ENCODE peak calls at places on chromosomes 16 and 17, in ten cellular contexts. D is stimulated activated CD8-positive, alpha-beta memory T cell treated with anti-CD3 and anti-CD28 coated beads, Interleukin-15, amount 100 ng/mL, for 48 hours; W is AG08395; Q is LoVo; H is ELR; N is fibroblast of lung; Z is activated B cell treated with CpG ODN at 0.5 μM for 24 hours; K is Caco-2; L is sigmoid colon; E is Kasumi-1. Y is an unnamed sample.
A peak's percentile ranks its signal among the peaks of the same experiment; 100 is the strongest.

GRCh38 chr17:82983510-82984248 is 95.7 kb upstream of the METRNL start:
- DNase-seq in D (no peak), Z (no peak), H (no peak), K (no peak), W (no peak), L (no peak), E (no peak), N (no peak), Q (no peak), Y (no peak)

GRCh38 chr17:16040710-16041251 is 41.2 kb downstream of the TTC19 start:
- DNase-seq in Q (no peak), D (no peak), H (peak; percentile 26), W (peak; percentile 80), E (no peak), N (peak; percentile 96), Z (no peak), K (no peak), L (no peak), Y (no peak)

GRCh38 chr17:41393294-41393693 is 4.1 kb downstream of the KRT31 start:
- DNase-seq in N (peak; percentile 42), K (no peak), Q (no peak), Z (no peak), E (no peak), L (no peak), W (no peak), D (no peak), H (no peak), Y (no peak)

GRCh38 chr16:17329412-17329811 is 141.3 kb downstream of the XYLT1 start:
- DNase-seq in Q (no peak), H (no peak), K (no peak), D (no peak), L (no peak), W (no peak), E (no peak), N (no peak), Z (no peak), Y (no peak)

GRCh38 chr17:63699638-63700527 is at the start of gene LIMD2:
- DNase-seq in N (peak; percentile 37), K (peak; percentile 56), Q (peak; percentile 20), D (peak; percentile 72), W (peak; percentile 50), Z (peak; percentile 80), H (peak; percentile 51), E (peak; percentile 84), L (peak; percentile 76), Y (peak; percentile 26)

GRCh38 chr17:78449983-78450382 is 71.5 kb downstream of the PGS1 start:
- DNase-seq in N (no peak), Q (no peak), H (no peak), E (no peak), W (no peak), D (no peak), K (no peak), L (no peak), Z (no peak), Y (no peak)

GRCh38 chr17:38674749-38675615 is at the start of gene EPOP:
- DNase-seq in H (peak; percentile 82), Z (peak; percentile 79), L (peak; percentile 91), W (peak; percentile 94), D (peak; percentile 91), Q (peak; percentile 90), E (peak; percentile 71), N (peak; percentile 79), K (peak; percentile 96), Y (peak; percentile 90)

GRCh38 chr16:57061084-57061905 is 31.1 kb upstream of the CPNE2 start:
- DNase-seq in K (no peak), E (peak; percentile 71), L (peak; percentile 92), D (no peak), Q (no peak), W (peak; percentile 82), N (peak; percentile 34), Z (no peak), H (peak; percentile 89), Y (no peak)

GRCh38 chr16:85328665-85329058 is 216.4 kb upstream of the CIBAR2 start:
- DNase-seq in D (no peak), Z (no peak), H (no peak), N (no peak), K (no peak), L (no peak), W (no peak), Q (no peak), E (no peak), Y (no peak)

GRCh38 chr17:1703063-1703462 is 7.1 kb downstream of the TLCD2 start:
- DNase-seq in H (peak; percentile 33), W (no peak), N (peak; percentile 44), K (no peak), Z (no peak), Q (no peak), D (no peak), E (no peak), L (no peak), Y (no peak)